ENCODE peak calls at places on chromosomes 7 and 10, in seven cellular contexts. One of them, this sample, is unnamed. For H3K9me3, the result is how much of the 10 kb centered on the place peaks cover.

GRCh38 chr7:141154131-141154732 is 80.4 kb downstream of the TMEM178B start:
- DNase-seq in A673: no peak
- DNase-seq in body of pancreas: no peak
- DNase-seq in transverse colon: no peak
- DNase-seq in WERI-Rb-1: no peak
- DNase-seq in sigmoid colon: no peak
- DNase-seq in AG04450: no peak
- DNase-seq in this sample: no peak

GRCh38 chr10:1168763-1169162 is 112.6 kb downstream of the WDR37 start:
- DNase-seq in A673: no peak
- DNase-seq in body of pancreas: no peak
- DNase-seq in transverse colon: no peak
- DNase-seq in WERI-Rb-1: no peak
- DNase-seq in sigmoid colon: peak
- DNase-seq in AG04450: no peak
- DNase-seq in this sample: no peak

GRCh38 chr7:54995631-54996340 is 23.0 kb upstream of the EGFR start:
- DNase-seq in A673: no peak
- DNase-seq in body of pancreas: no peak
- DNase-seq in transverse colon: no peak
- DNase-seq in WERI-Rb-1: no peak
- DNase-seq in sigmoid colon: no peak
- DNase-seq in AG04450: peak
- DNase-seq in this sample: no peak

GRCh38 chr7:17408904-17409290 is 110.4 kb downstream of the AHR start:
- DNase-seq in A673: no peak
- DNase-seq in body of pancreas: no peak
- DNase-seq in transverse colon: no peak
- DNase-seq in WERI-Rb-1: no peak
- DNase-seq in sigmoid colon: no peak
- DNase-seq in AG04450: no peak
- DNase-seq in this sample: no peak

GRCh38 chr10:82361317-82361716 is 486.3 kb downstream of the NRG3 start:
- DNase-seq in A673: no peak
- DNase-seq in body of pancreas: no peak
- DNase-seq in transverse colon: no peak
- DNase-seq in WERI-Rb-1: no peak
- DNase-seq in sigmoid colon: no peak
- DNase-seq in AG04450: no peak
- DNase-seq in this sample: no peak

GRCh38 chr7:39948375-39948774 is 1.7 kb upstream of the CDK13 start:
- DNase-seq in A673: peak
- DNase-seq in body of pancreas: no peak
- DNase-seq in transverse colon: peak
- DNase-seq in WERI-Rb-1: peak
- DNase-seq in sigmoid colon: no peak
- DNase-seq in AG04450: no peak
- DNase-seq in this sample: no peak

GRCh38 chr10:16884485-16884884 is 67.3 kb upstream of the RSU1 start:
- DNase-seq in A673: no peak
- DNase-seq in body of pancreas: no peak
- DNase-seq in transverse colon: no peak
- DNase-seq in WERI-Rb-1: no peak
- DNase-seq in sigmoid colon: no peak
- DNase-seq in AG04450: no peak
- DNase-seq in this sample: no peak

GRCh38 chr7:3028071-3028766 is 15.4 kb downstream of the CARD11 start:
- DNase-seq in A673: no peak
- DNase-seq in body of pancreas: peak
- DNase-seq in transverse colon: peak
- DNase-seq in WERI-Rb-1: no peak
- DNase-seq in sigmoid colon: no peak
- DNase-seq in AG04450: no peak
- DNase-seq in this sample: no peak

GRCh38 chr10:124123141-124123540 is 29.7 kb upstream of the CHST15 start:
- DNase-seq in A673: no peak
- DNase-seq in body of pancreas: no peak
- DNase-seq in transverse colon: no peak
- DNase-seq in WERI-Rb-1: no peak
- DNase-seq in sigmoid colon: no peak
- DNase-seq in AG04450: no peak
- DNase-seq in this sample: no peak

GRCh38 chr7:76020031-76020714 is 25.8 kb upstream of the TMEM120A start:
- DNase-seq in A673: peak
- DNase-seq in body of pancreas: peak
- DNase-seq in transverse colon: peak
- DNase-seq in WERI-Rb-1: peak
- DNase-seq in sigmoid colon: peak
- DNase-seq in AG04450: peak
- DNase-seq in this sample: peak

GRCh38 chr7:974820-975681 is at the start of gene COX19:
- DNase-seq in A673: peak
- DNase-seq in body of pancreas: peak
- DNase-seq in transverse colon: peak
- DNase-seq in WERI-Rb-1: peak
- DNase-seq in sigmoid colon: peak
- DNase-seq in AG04450: peak
- DNase-seq in this sample: peak
- H3K9me3 ChIP-seq in A673: under half
- H3K9me3 ChIP-seq in body of pancreas: under half
- H3K9me3 ChIP-seq in transverse colon: under half
- H3K9me3 ChIP-seq in WERI-Rb-1: under half
- H3K9me3 ChIP-seq in sigmoid colon: under half
- H3K9me3 ChIP-seq in AG04450: under half
- H3K9me3 ChIP-seq in this sample: under half

GRCh38 chr10:21830037-21830436 is 173.5 kb downstream of the DNAJC1 start:
- DNase-seq in A673: no peak
- DNase-seq in body of pancreas: no peak
- DNase-seq in transverse colon: no peak
- DNase-seq in WERI-Rb-1: no peak
- DNase-seq in sigmoid colon: no peak
- DNase-seq in AG04450: no peak
- DNase-seq in this sample: no peak
- H3K9me3 ChIP-seq in A673: under half
- H3K9me3 ChIP-seq in body of pancreas: under half
- H3K9me3 ChIP-seq in transverse colon: under half
- H3K9me3 ChIP-seq in WERI-Rb-1: under half
- H3K9me3 ChIP-seq in sigmoid colon: under half
- H3K9me3 ChIP-seq in AG04450: under half
- H3K9me3 ChIP-seq in this sample: under half

GRCh38 chr7:158317238-158318205 is 270.1 kb downstream of the PTPRN2 start:
- DNase-seq in A673: no peak
- DNase-seq in body of pancreas: no peak
- DNase-seq in transverse colon: no peak
- DNase-seq in WERI-Rb-1: no peak
- DNase-seq in sigmoid colon: no peak
- DNase-seq in AG04450: no peak
- DNase-seq in this sample: peak
- H3K9me3 ChIP-seq in A673: under half
- H3K9me3 ChIP-seq in body of pancreas: under half
- H3K9me3 ChIP-seq in transverse colon: under half
- H3K9me3 ChIP-seq in WERI-Rb-1: under half
- H3K9me3 ChIP-seq in sigmoid colon: under half
- H3K9me3 ChIP-seq in AG04450: half or more
- H3K9me3 ChIP-seq in this sample: under half

DNA sequence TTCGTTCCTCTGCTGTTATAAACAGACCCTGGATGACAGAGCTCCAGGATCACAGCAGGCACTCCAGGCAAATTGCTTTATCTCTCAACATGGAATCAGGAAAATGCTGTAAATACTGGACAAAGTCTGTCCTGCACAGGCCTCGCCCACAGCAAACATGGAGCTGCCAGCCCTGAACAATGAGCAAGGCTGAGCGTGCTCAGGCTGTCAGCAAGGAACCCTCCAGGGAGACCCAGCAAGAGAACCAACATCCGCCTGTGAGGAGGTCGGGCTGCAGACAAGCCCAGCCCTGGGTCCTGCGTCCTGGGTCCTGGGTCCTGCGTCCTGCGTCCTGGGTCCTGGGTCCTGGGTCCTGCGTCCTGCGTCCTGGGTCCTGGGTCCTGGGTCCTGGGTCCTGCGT is 180.8 kb downstream of the PTPRN2 start:
- DNase-seq in A673: no peak
- DNase-seq in body of pancreas: no peak
- DNase-seq in transverse colon: peak
- DNase-seq in WERI-Rb-1: no peak
- DNase-seq in sigmoid colon: no peak
- DNase-seq in AG04450: no peak
- DNase-seq in this sample: no peak
- H3K9me3 ChIP-seq in A673: under half
- H3K9me3 ChIP-seq in body of pancreas: under half
- H3K9me3 ChIP-seq in transverse colon: under half
- H3K9me3 ChIP-seq in WERI-Rb-1: under half
- H3K9me3 ChIP-seq in sigmoid colon: under half
- H3K9me3 ChIP-seq in AG04450: half or more
- H3K9me3 ChIP-seq in this sample: under half

GRCh38 chr7:138565451-138566114 is 105.5 kb downstream of the TRIM24 start:
- DNase-seq in A673: peak
- DNase-seq in body of pancreas: no peak
- DNase-seq in transverse colon: no peak
- DNase-seq in WERI-Rb-1: no peak
- DNase-seq in sigmoid colon: no peak
- DNase-seq in AG04450: peak
- DNase-seq in this sample: peak

GRCh38 chr7:138565071-138565450 is 105.0 kb downstream of the TRIM24 start:
- DNase-seq in A673: no peak
- DNase-seq in body of pancreas: no peak
- DNase-seq in transverse colon: no peak
- DNase-seq in WERI-Rb-1: no peak
- DNase-seq in sigmoid colon: no peak
- DNase-seq in AG04450: no peak
- DNase-seq in this sample: no peak

GRCh38 chr7:138563808-138564207 is 103.7 kb downstream of the TRIM24 start:
- DNase-seq in A673: no peak
- DNase-seq in body of pancreas: no peak
- DNase-seq in transverse colon: no peak
- DNase-seq in WERI-Rb-1: no peak
- DNase-seq in sigmoid colon: no peak
- DNase-seq in AG04450: no peak
- DNase-seq in this sample: no peak

GRCh38 chr7:138568655-138569054 is 108.6 kb downstream of the TRIM24 start:
- DNase-seq in A673: no peak
- DNase-seq in body of pancreas: no peak
- DNase-seq in transverse colon: no peak
- DNase-seq in WERI-Rb-1: no peak
- DNase-seq in sigmoid colon: no peak
- DNase-seq in AG04450: no peak
- DNase-seq in this sample: no peak

DNA sequence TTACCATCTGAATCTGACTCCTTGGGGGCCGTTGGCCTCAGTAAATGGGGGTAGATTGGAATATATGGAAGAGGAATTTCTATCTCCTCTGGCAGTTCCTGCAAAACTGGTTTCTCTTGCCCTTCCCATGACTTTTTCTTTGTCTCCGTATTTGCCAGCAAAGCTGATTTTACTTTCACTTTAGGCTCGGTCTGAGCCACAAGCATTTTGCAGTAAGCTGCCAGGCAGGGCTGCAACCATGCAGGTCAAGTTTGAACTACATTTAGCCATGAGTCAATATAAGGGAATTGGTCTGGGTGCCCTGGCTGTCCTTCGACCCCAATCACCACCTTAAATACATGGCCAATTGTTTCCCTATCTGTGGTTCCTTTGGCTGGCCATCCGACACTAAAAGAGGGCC is 104.3 kb downstream of the TRIM24 start:
- DNase-seq in A673: no peak
- DNase-seq in body of pancreas: no peak
- DNase-seq in transverse colon: no peak
- DNase-seq in WERI-Rb-1: no peak
- DNase-seq in sigmoid colon: no peak
- DNase-seq in AG04450: no peak
- DNase-seq in this sample: no peak
- H3K9me3 ChIP-seq in A673: under half
- H3K9me3 ChIP-seq in body of pancreas: under half
- H3K9me3 ChIP-seq in transverse colon: under half
- H3K9me3 ChIP-seq in WERI-Rb-1: under half
- H3K9me3 ChIP-seq in sigmoid colon: under half
- H3K9me3 ChIP-seq in AG04450: under half
- H3K9me3 ChIP-seq in this sample: half or more

GRCh38 chr7:157516911-157517781 is 180.3 kb downstream of the DNAJB6 start:
- DNase-seq in A673: no peak
- DNase-seq in body of pancreas: no peak
- DNase-seq in transverse colon: no peak
- DNase-seq in WERI-Rb-1: no peak
- DNase-seq in sigmoid colon: peak
- DNase-seq in AG04450: no peak
- DNase-seq in this sample: no peak
- H3K9me3 ChIP-seq in A673: under half
- H3K9me3 ChIP-seq in body of pancreas: under half
- H3K9me3 ChIP-seq in transverse colon: under half
- H3K9me3 ChIP-seq in WERI-Rb-1: under half
- H3K9me3 ChIP-seq in sigmoid colon: under half
- H3K9me3 ChIP-seq in AG04450: half or more
- H3K9me3 ChIP-seq in this sample: under half

GRCh38 chr7:4270941-4271715 is 411.0 kb upstream of the FOXK1 start:
- DNase-seq in A673: no peak
- DNase-seq in body of pancreas: no peak
- DNase-seq in transverse colon: no peak
- DNase-seq in WERI-Rb-1: no peak
- DNase-seq in sigmoid colon: no peak
- DNase-seq in AG04450: no peak
- DNase-seq in this sample: no peak
- H3K9me3 ChIP-seq in A673: under half
- H3K9me3 ChIP-seq in body of pancreas: under half
- H3K9me3 ChIP-seq in transverse colon: under half
- H3K9me3 ChIP-seq in WERI-Rb-1: under half
- H3K9me3 ChIP-seq in sigmoid colon: under half
- H3K9me3 ChIP-seq in AG04450: half or more
- H3K9me3 ChIP-seq in this sample: under half

DNA sequence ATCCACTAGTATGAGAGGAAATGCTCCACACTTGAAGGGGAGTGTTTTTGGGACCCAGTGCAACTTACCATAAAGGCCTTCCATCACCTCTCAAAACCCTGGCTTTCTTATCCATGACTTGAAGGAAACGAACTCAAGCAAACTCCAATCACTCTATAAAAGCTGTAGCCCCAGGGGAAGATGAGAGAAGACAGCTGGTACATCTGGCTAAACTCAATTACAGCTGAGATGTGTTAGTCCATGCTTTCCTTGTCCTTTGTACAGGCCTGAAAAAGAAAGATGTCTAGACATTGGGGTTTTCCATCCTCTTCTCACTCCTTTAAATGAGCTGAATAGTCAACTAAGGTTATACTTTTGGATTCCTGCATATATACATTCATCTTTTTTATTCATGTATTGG is 89.5 kb upstream of the ANKRD30A start:
- DNase-seq in A673: no peak
- DNase-seq in body of pancreas: no peak
- DNase-seq in transverse colon: no peak
- DNase-seq in WERI-Rb-1: no peak
- DNase-seq in sigmoid colon: no peak
- DNase-seq in AG04450: no peak
- DNase-seq in this sample: no peak
- H3K9me3 ChIP-seq in A673: under half
- H3K9me3 ChIP-seq in body of pancreas: under half
- H3K9me3 ChIP-seq in transverse colon: under half
- H3K9me3 ChIP-seq in WERI-Rb-1: under half
- H3K9me3 ChIP-seq in sigmoid colon: under half
- H3K9me3 ChIP-seq in AG04450: under half
- H3K9me3 ChIP-seq in this sample: under half

This sample was measured in H9.